ENCODE peak calls at places on chromosomes 11 and 22, in nine cellular contexts. One of them, this sample, is unnamed.

GRCh38 chr22:27918351-27919221 is 470 bp downstream of the PITPNB start:
- DNase-seq in BJ: no peak
- DNase-seq in KBM-7: peak; percentile 61
- DNase-seq in H7: peak; percentile 86
- DNase-seq in choroid plexus epithelial cell: peak; percentile 53
- DNase-seq in C1 segment of cervical spinal cord: no peak
- DNase-seq in HepG2: peak; percentile 13
- DNase-seq in neuronal stem cell: peak; percentile 35
- DNase-seq in mesothelial cell of epicardium: peak; percentile 45
- DNase-seq in this sample: peak; percentile 55

GRCh38 chr11:13287026-13287425 is 9.4 kb downstream of the BMAL1 start:
- DNase-seq in BJ: no peak
- DNase-seq in KBM-7: no peak
- DNase-seq in H7: peak; percentile 1
- DNase-seq in choroid plexus epithelial cell: no peak
- DNase-seq in C1 segment of cervical spinal cord: no peak
- DNase-seq in HepG2: no peak
- DNase-seq in neuronal stem cell: no peak
- DNase-seq in mesothelial cell of epicardium: no peak
- DNase-seq in this sample: no peak

GRCh38 chr11:23423656-23424055 is 563.4 kb upstream of the CCDC179 start:
- DNase-seq in BJ: no peak
- DNase-seq in KBM-7: no peak
- DNase-seq in H7: no peak
- DNase-seq in choroid plexus epithelial cell: no peak
- DNase-seq in C1 segment of cervical spinal cord: no peak
- DNase-seq in HepG2: no peak
- DNase-seq in neuronal stem cell: no peak
- DNase-seq in mesothelial cell of epicardium: no peak
- DNase-seq in this sample: no peak

GRCh38 chr22:27541831-27542230 is 259.7 kb downstream of the MN1 start:
- DNase-seq in BJ: no peak
- DNase-seq in KBM-7: no peak
- DNase-seq in H7: no peak
- DNase-seq in choroid plexus epithelial cell: no peak
- DNase-seq in C1 segment of cervical spinal cord: no peak
- DNase-seq in HepG2: no peak
- DNase-seq in neuronal stem cell: no peak
- DNase-seq in mesothelial cell of epicardium: no peak
- DNase-seq in this sample: no peak

GRCh38 chr22:46454233-46454909 is 83.0 kb downstream of the CELSR1 start:
- DNase-seq in BJ: no peak
- DNase-seq in KBM-7: no peak
- DNase-seq in H7: no peak
- DNase-seq in choroid plexus epithelial cell: no peak
- DNase-seq in C1 segment of cervical spinal cord: no peak
- DNase-seq in HepG2: no peak
- DNase-seq in neuronal stem cell: no peak
- DNase-seq in mesothelial cell of epicardium: no peak
- DNase-seq in this sample: peak; percentile 14

GRCh38 chr22:39520874-39521857 is 804 bp downstream of the ATF4 start:
- DNase-seq in BJ: no peak
- DNase-seq in KBM-7: peak; percentile 58
- DNase-seq in H7: peak; percentile 86
- DNase-seq in choroid plexus epithelial cell: peak; percentile 89
- DNase-seq in C1 segment of cervical spinal cord: peak; percentile 70
- DNase-seq in HepG2: no peak
- DNase-seq in neuronal stem cell: no peak
- DNase-seq in mesothelial cell of epicardium: no peak
- DNase-seq in this sample: no peak

GRCh38 chr11:2681408-2682145 is 18.2 kb downstream of the KCNQ1OT1 start:
- DNase-seq in BJ: no peak
- DNase-seq in KBM-7: peak; percentile 45
- DNase-seq in H7: no peak
- DNase-seq in choroid plexus epithelial cell: no peak
- DNase-seq in C1 segment of cervical spinal cord: no peak
- DNase-seq in HepG2: no peak
- DNase-seq in neuronal stem cell: no peak
- DNase-seq in mesothelial cell of epicardium: no peak
- DNase-seq in this sample: no peak

GRCh38 chr11:35235944-35236666 is 97.1 kb downstream of the CD44 start:
- DNase-seq in BJ: no peak
- DNase-seq in KBM-7: no peak
- DNase-seq in H7: no peak
- DNase-seq in choroid plexus epithelial cell: no peak
- DNase-seq in C1 segment of cervical spinal cord: no peak
- DNase-seq in HepG2: no peak
- DNase-seq in neuronal stem cell: no peak
- DNase-seq in mesothelial cell of epicardium: no peak
- DNase-seq in this sample: no peak

GRCh38 chr11:100861221-100861620 is 174.1 kb downstream of the ARHGAP42 start:
- DNase-seq in BJ: no peak
- DNase-seq in KBM-7: no peak
- DNase-seq in H7: no peak
- DNase-seq in choroid plexus epithelial cell: no peak
- DNase-seq in C1 segment of cervical spinal cord: no peak
- DNase-seq in HepG2: no peak
- DNase-seq in neuronal stem cell: no peak
- DNase-seq in mesothelial cell of epicardium: no peak
- DNase-seq in this sample: no peak

GRCh38 chr11:36352919-36353318 is 56.8 kb downstream of the PRR5L start:
- DNase-seq in BJ: no peak
- DNase-seq in KBM-7: no peak
- DNase-seq in H7: no peak
- DNase-seq in choroid plexus epithelial cell: no peak
- DNase-seq in C1 segment of cervical spinal cord: no peak
- DNase-seq in HepG2: no peak
- DNase-seq in neuronal stem cell: no peak
- DNase-seq in mesothelial cell of epicardium: no peak
- DNase-seq in this sample: no peak

GRCh38 chr22:17772249-17772962 is 1.9 kb downstream of the BID start:
- DNase-seq in BJ: no peak
- DNase-seq in KBM-7: no peak
- DNase-seq in H7: no peak
- DNase-seq in choroid plexus epithelial cell: no peak
- DNase-seq in C1 segment of cervical spinal cord: no peak
- DNase-seq in HepG2: no peak
- DNase-seq in neuronal stem cell: no peak
- DNase-seq in mesothelial cell of epicardium: no peak
- DNase-seq in this sample: no peak

GRCh38 chr22:49958961-49959781 is 1.4 kb upstream of the PIM3 start:
- DNase-seq in BJ: no peak
- DNase-seq in KBM-7: no peak
- DNase-seq in H7: no peak
- DNase-seq in choroid plexus epithelial cell: no peak
- DNase-seq in C1 segment of cervical spinal cord: no peak
- DNase-seq in HepG2: peak; percentile 85
- DNase-seq in neuronal stem cell: no peak
- DNase-seq in mesothelial cell of epicardium: no peak
- DNase-seq in this sample: no peak

GRCh38 chr11:57567210-57567511 is 311 bp downstream of the UBE2L6 start:
- DNase-seq in BJ: no peak
- DNase-seq in KBM-7: no peak
- DNase-seq in H7: no peak
- DNase-seq in choroid plexus epithelial cell: peak; percentile 25
- DNase-seq in C1 segment of cervical spinal cord: no peak
- DNase-seq in HepG2: no peak
- DNase-seq in neuronal stem cell: no peak
- DNase-seq in mesothelial cell of epicardium: no peak
- DNase-seq in this sample: no peak

GRCh38 chr11:1561266-1561665 is 10.8 kb downstream of the DUSP8 start:
- DNase-seq in BJ: no peak
- DNase-seq in KBM-7: no peak
- DNase-seq in H7: no peak
- DNase-seq in choroid plexus epithelial cell: no peak
- DNase-seq in C1 segment of cervical spinal cord: no peak
- DNase-seq in HepG2: no peak
- DNase-seq in neuronal stem cell: no peak
- DNase-seq in mesothelial cell of epicardium: no peak
- DNase-seq in this sample: no peak

GRCh38 chr22:17536269-17536668 is 27.0 kb upstream of the SLC25A18 start:
- DNase-seq in BJ: no peak
- DNase-seq in KBM-7: no peak
- DNase-seq in H7: no peak
- DNase-seq in choroid plexus epithelial cell: no peak
- DNase-seq in C1 segment of cervical spinal cord: peak; percentile 69
- DNase-seq in HepG2: no peak
- DNase-seq in neuronal stem cell: no peak
- DNase-seq in mesothelial cell of epicardium: no peak
- DNase-seq in this sample: no peak

GRCh38 chr11:47161134-47161854 is 15.4 kb downstream of the ARFGAP2 start:
- DNase-seq in BJ: no peak
- DNase-seq in KBM-7: peak; percentile 87
- DNase-seq in H7: peak; percentile 94
- DNase-seq in choroid plexus epithelial cell: peak; percentile 86
- DNase-seq in C1 segment of cervical spinal cord: peak; percentile 68
- DNase-seq in HepG2: peak; percentile 63
- DNase-seq in neuronal stem cell: peak; percentile 71
- DNase-seq in mesothelial cell of epicardium: no peak
- DNase-seq in this sample: peak; percentile 55

GRCh38 chr22:45612940-45613339 is 58.7 kb upstream of the ATXN10 start:
- DNase-seq in BJ: no peak
- DNase-seq in KBM-7: no peak
- DNase-seq in H7: no peak
- DNase-seq in choroid plexus epithelial cell: no peak
- DNase-seq in C1 segment of cervical spinal cord: no peak
- DNase-seq in HepG2: no peak
- DNase-seq in neuronal stem cell: no peak
- DNase-seq in mesothelial cell of epicardium: no peak
- DNase-seq in this sample: no peak

GRCh38 chr11:118343248-118343647 is 743 bp upstream of the CD3D start:
- DNase-seq in BJ: no peak
- DNase-seq in KBM-7: no peak
- DNase-seq in H7: no peak
- DNase-seq in choroid plexus epithelial cell: no peak
- DNase-seq in C1 segment of cervical spinal cord: no peak
- DNase-seq in HepG2: no peak
- DNase-seq in neuronal stem cell: no peak
- DNase-seq in mesothelial cell of epicardium: no peak
- DNase-seq in this sample: no peak

GRCh38 chr11:90756617-90757016 is 533.8 kb upstream of the CHORDC1 start:
- DNase-seq in BJ: no peak
- DNase-seq in KBM-7: no peak
- DNase-seq in H7: no peak
- DNase-seq in choroid plexus epithelial cell: no peak
- DNase-seq in C1 segment of cervical spinal cord: no peak
- DNase-seq in HepG2: no peak
- DNase-seq in neuronal stem cell: no peak
- DNase-seq in mesothelial cell of epicardium: no peak
- DNase-seq in this sample: no peak

GRCh38 chr11:116700586-116701220 is 72.1 kb downstream of the BUD13 start:
- DNase-seq in BJ: no peak
- DNase-seq in KBM-7: no peak
- DNase-seq in H7: no peak
- DNase-seq in choroid plexus epithelial cell: no peak
- DNase-seq in C1 segment of cervical spinal cord: no peak
- DNase-seq in HepG2: no peak
- DNase-seq in neuronal stem cell: no peak
- DNase-seq in mesothelial cell of epicardium: no peak
- DNase-seq in this sample: peak; percentile 6

GRCh38 chr11:121763526-121763925 is 310.8 kb upstream of the SORL1-AS1 start:
- DNase-seq in BJ: no peak
- DNase-seq in KBM-7: no peak
- DNase-seq in H7: no peak
- DNase-seq in choroid plexus epithelial cell: no peak
- DNase-seq in C1 segment of cervical spinal cord: no peak
- DNase-seq in HepG2: no peak
- DNase-seq in neuronal stem cell: no peak
- DNase-seq in mesothelial cell of epicardium: no peak
- DNase-seq in this sample: no peak

This sample was measured in dorsolateral prefrontal cortex.